ENCODE peak calls at places on chromosome 14, in ten cellular contexts. One of them, this sample, is unnamed.

GRCh38 chr14:59215353-59215752 is 26.9 kb downstream of the DAAM1 start:
- DNase-seq in stimulated activated CD8-positive, alpha-beta memory T cell treated with anti-CD3 and anti-CD28 coated beads, Interleukin-7, amount 100 ng/mL, for 1 hour: no peak
- DNase-seq in upper lobe of right lung: peak
- DNase-seq in ELF-1: no peak
- DNase-seq in B cell: no peak
- DNase-seq in left colon: peak
- DNase-seq in stimulated activated CD4-positive, alpha-beta T cell treated with anti-CD3 and anti-CD28 coated beads, Interleukin-12 subunit alpha, Interleukin-12 subunit beta, amount 100 ng/mL, for 48 hours: no peak
- DNase-seq in lower lobe of right lung: peak
- DNase-seq in Calu3: no peak
- DNase-seq in adipocyte: no peak
- DNase-seq in this sample: peak

GRCh38 chr14:99035712-99036593 is 236.0 kb downstream of the BCL11B start:
- DNase-seq in upper lobe of right lung: peak
- DNase-seq in ELF-1: peak
- DNase-seq in stimulated activated CD4-positive, alpha-beta T cell treated with anti-CD3 and anti-CD28 coated beads, Interleukin-12 subunit alpha, Interleukin-12 subunit beta, amount 100 ng/mL, for 48 hours: no peak
- DNase-seq in stimulated activated CD8-positive, alpha-beta memory T cell treated with anti-CD3 and anti-CD28 coated beads, Interleukin-7, amount 100 ng/mL, for 1 hour: no peak
- DNase-seq in left colon: peak
- DNase-seq in lower lobe of right lung: peak
- DNase-seq in Calu3: peak
- DNase-seq in B cell: no peak
- DNase-seq in adipocyte: peak
- DNase-seq in this sample: peak

GRCh38 chr14:54812661-54813060 is 90.0 kb downstream of the GCH1 start:
- DNase-seq in stimulated activated CD4-positive, alpha-beta T cell treated with anti-CD3 and anti-CD28 coated beads, Interleukin-12 subunit alpha, Interleukin-12 subunit beta, amount 100 ng/mL, for 48 hours: no peak
- DNase-seq in stimulated activated CD8-positive, alpha-beta memory T cell treated with anti-CD3 and anti-CD28 coated beads, Interleukin-7, amount 100 ng/mL, for 1 hour: no peak
- DNase-seq in Calu3: no peak
- DNase-seq in adipocyte: no peak
- DNase-seq in left colon: no peak
- DNase-seq in lower lobe of right lung: no peak
- DNase-seq in ELF-1: no peak
- DNase-seq in B cell: no peak
- DNase-seq in upper lobe of right lung: no peak
- DNase-seq in this sample: no peak

GRCh38 chr14:52042371-52043037 is 26.4 kb downstream of the NID2 start:
- DNase-seq in B cell: no peak
- DNase-seq in Calu3: no peak
- DNase-seq in stimulated activated CD4-positive, alpha-beta T cell treated with anti-CD3 and anti-CD28 coated beads, Interleukin-12 subunit alpha, Interleukin-12 subunit beta, amount 100 ng/mL, for 48 hours: no peak
- DNase-seq in ELF-1: no peak
- DNase-seq in lower lobe of right lung: no peak
- DNase-seq in upper lobe of right lung: no peak
- DNase-seq in adipocyte: no peak
- DNase-seq in stimulated activated CD8-positive, alpha-beta memory T cell treated with anti-CD3 and anti-CD28 coated beads, Interleukin-7, amount 100 ng/mL, for 1 hour: no peak
- DNase-seq in left colon: no peak
- DNase-seq in this sample: no peak

GRCh38 chr14:69574954-69575295 is 254 bp upstream of the CCDC177 start:
- DNase-seq in ELF-1: no peak
- DNase-seq in lower lobe of right lung: no peak
- DNase-seq in left colon: no peak
- DNase-seq in stimulated activated CD8-positive, alpha-beta memory T cell treated with anti-CD3 and anti-CD28 coated beads, Interleukin-7, amount 100 ng/mL, for 1 hour: no peak
- DNase-seq in stimulated activated CD4-positive, alpha-beta T cell treated with anti-CD3 and anti-CD28 coated beads, Interleukin-12 subunit alpha, Interleukin-12 subunit beta, amount 100 ng/mL, for 48 hours: no peak
- DNase-seq in adipocyte: no peak
- DNase-seq in Calu3: no peak
- DNase-seq in upper lobe of right lung: no peak
- DNase-seq in B cell: no peak
- DNase-seq in this sample: no peak

GRCh38 chr14:56592746-56593544 is 13.3 kb downstream of the TMEM260 start:
- DNase-seq in Calu3: no peak
- DNase-seq in left colon: no peak
- DNase-seq in stimulated activated CD4-positive, alpha-beta T cell treated with anti-CD3 and anti-CD28 coated beads, Interleukin-12 subunit alpha, Interleukin-12 subunit beta, amount 100 ng/mL, for 48 hours: no peak
- DNase-seq in ELF-1: no peak
- DNase-seq in upper lobe of right lung: no peak
- DNase-seq in B cell: no peak
- DNase-seq in adipocyte: no peak
- DNase-seq in lower lobe of right lung: no peak
- DNase-seq in stimulated activated CD8-positive, alpha-beta memory T cell treated with anti-CD3 and anti-CD28 coated beads, Interleukin-7, amount 100 ng/mL, for 1 hour: no peak
- DNase-seq in this sample: no peak

GRCh38 chr14:71355324-71356201 is 448.3 kb downstream of the PCNX1 start:
- DNase-seq in stimulated activated CD8-positive, alpha-beta memory T cell treated with anti-CD3 and anti-CD28 coated beads, Interleukin-7, amount 100 ng/mL, for 1 hour: no peak
- DNase-seq in lower lobe of right lung: no peak
- DNase-seq in upper lobe of right lung: no peak
- DNase-seq in B cell: peak
- DNase-seq in ELF-1: no peak
- DNase-seq in adipocyte: peak
- DNase-seq in stimulated activated CD4-positive, alpha-beta T cell treated with anti-CD3 and anti-CD28 coated beads, Interleukin-12 subunit alpha, Interleukin-12 subunit beta, amount 100 ng/mL, for 48 hours: no peak
- DNase-seq in left colon: no peak
- DNase-seq in Calu3: no peak
- DNase-seq in this sample: peak

GRCh38 chr14:57760891-57761290 is 105.0 kb downstream of the SLC35F4 start:
- DNase-seq in stimulated activated CD8-positive, alpha-beta memory T cell treated with anti-CD3 and anti-CD28 coated beads, Interleukin-7, amount 100 ng/mL, for 1 hour: no peak
- DNase-seq in adipocyte: no peak
- DNase-seq in left colon: no peak
- DNase-seq in ELF-1: no peak
- DNase-seq in B cell: no peak
- DNase-seq in upper lobe of right lung: no peak
- DNase-seq in Calu3: no peak
- DNase-seq in stimulated activated CD4-positive, alpha-beta T cell treated with anti-CD3 and anti-CD28 coated beads, Interleukin-12 subunit alpha, Interleukin-12 subunit beta, amount 100 ng/mL, for 48 hours: no peak
- DNase-seq in lower lobe of right lung: no peak
- DNase-seq in this sample: no peak

GRCh38 chr14:106564058-106564643 is 1037.8 kb downstream of the TMEM121 start:
- DNase-seq in left colon: peak
- DNase-seq in ELF-1: peak
- DNase-seq in Calu3: peak
- DNase-seq in upper lobe of right lung: peak
- DNase-seq in stimulated activated CD8-positive, alpha-beta memory T cell treated with anti-CD3 and anti-CD28 coated beads, Interleukin-7, amount 100 ng/mL, for 1 hour: peak
- DNase-seq in lower lobe of right lung: peak
- DNase-seq in adipocyte: no peak
- DNase-seq in B cell: peak
- DNase-seq in stimulated activated CD4-positive, alpha-beta T cell treated with anti-CD3 and anti-CD28 coated beads, Interleukin-12 subunit alpha, Interleukin-12 subunit beta, amount 100 ng/mL, for 48 hours: peak
- DNase-seq in this sample: no peak

GRCh38 chr14:103716091-103716801 is 636 bp downstream of the ZFYVE21 start:
- DNase-seq in upper lobe of right lung: peak
- DNase-seq in adipocyte: peak
- DNase-seq in ELF-1: no peak
- DNase-seq in lower lobe of right lung: peak
- DNase-seq in stimulated activated CD8-positive, alpha-beta memory T cell treated with anti-CD3 and anti-CD28 coated beads, Interleukin-7, amount 100 ng/mL, for 1 hour: no peak
- DNase-seq in stimulated activated CD4-positive, alpha-beta T cell treated with anti-CD3 and anti-CD28 coated beads, Interleukin-12 subunit alpha, Interleukin-12 subunit beta, amount 100 ng/mL, for 48 hours: no peak
- DNase-seq in B cell: no peak
- DNase-seq in left colon: peak
- DNase-seq in Calu3: peak
- DNase-seq in this sample: no peak

GRCh38 chr14:88013750-88014349 is 8.9 kb downstream of the GPR65 start:
- DNase-seq in upper lobe of right lung: peak
- DNase-seq in Calu3: peak
- DNase-seq in stimulated activated CD4-positive, alpha-beta T cell treated with anti-CD3 and anti-CD28 coated beads, Interleukin-12 subunit alpha, Interleukin-12 subunit beta, amount 100 ng/mL, for 48 hours: no peak
- DNase-seq in adipocyte: peak
- DNase-seq in stimulated activated CD8-positive, alpha-beta memory T cell treated with anti-CD3 and anti-CD28 coated beads, Interleukin-7, amount 100 ng/mL, for 1 hour: no peak
- DNase-seq in ELF-1: peak
- DNase-seq in left colon: peak
- DNase-seq in B cell: peak
- DNase-seq in lower lobe of right lung: peak
- DNase-seq in this sample: peak

GRCh38 chr14:99259327-99259726 is 12.7 kb downstream of the BCL11B start:
- DNase-seq in stimulated activated CD4-positive, alpha-beta T cell treated with anti-CD3 and anti-CD28 coated beads, Interleukin-12 subunit alpha, Interleukin-12 subunit beta, amount 100 ng/mL, for 48 hours: no peak
- DNase-seq in upper lobe of right lung: no peak
- DNase-seq in lower lobe of right lung: no peak
- DNase-seq in stimulated activated CD8-positive, alpha-beta memory T cell treated with anti-CD3 and anti-CD28 coated beads, Interleukin-7, amount 100 ng/mL, for 1 hour: no peak
- DNase-seq in B cell: no peak
- DNase-seq in left colon: no peak
- DNase-seq in ELF-1: no peak
- DNase-seq in Calu3: no peak
- DNase-seq in adipocyte: no peak
- DNase-seq in this sample: no peak

GRCh38 chr14:58460772-58461171 is 33.3 kb downstream of the KIAA0586 start:
- DNase-seq in lower lobe of right lung: no peak
- DNase-seq in stimulated activated CD4-positive, alpha-beta T cell treated with anti-CD3 and anti-CD28 coated beads, Interleukin-12 subunit alpha, Interleukin-12 subunit beta, amount 100 ng/mL, for 48 hours: no peak
- DNase-seq in ELF-1: no peak
- DNase-seq in adipocyte: no peak
- DNase-seq in B cell: no peak
- DNase-seq in stimulated activated CD8-positive, alpha-beta memory T cell treated with anti-CD3 and anti-CD28 coated beads, Interleukin-7, amount 100 ng/mL, for 1 hour: no peak
- DNase-seq in Calu3: no peak
- DNase-seq in left colon: no peak
- DNase-seq in upper lobe of right lung: no peak
- DNase-seq in this sample: no peak

GRCh38 chr14:102568115-102568614 is 24.3 kb upstream of the RCOR1 start:
- DNase-seq in left colon: peak
- DNase-seq in ELF-1: peak
- DNase-seq in Calu3: peak
- DNase-seq in B cell: no peak
- DNase-seq in adipocyte: no peak
- DNase-seq in stimulated activated CD4-positive, alpha-beta T cell treated with anti-CD3 and anti-CD28 coated beads, Interleukin-12 subunit alpha, Interleukin-12 subunit beta, amount 100 ng/mL, for 48 hours: peak
- DNase-seq in upper lobe of right lung: no peak
- DNase-seq in lower lobe of right lung: no peak
- DNase-seq in stimulated activated CD8-positive, alpha-beta memory T cell treated with anti-CD3 and anti-CD28 coated beads, Interleukin-7, amount 100 ng/mL, for 1 hour: peak
- DNase-seq in this sample: no peak

GRCh38 chr14:56886471-56887062 is 76.3 kb upstream of the OTX2 start:
- DNase-seq in adipocyte: no peak
- DNase-seq in ELF-1: no peak
- DNase-seq in upper lobe of right lung: no peak
- DNase-seq in left colon: no peak
- DNase-seq in B cell: no peak
- DNase-seq in Calu3: no peak
- DNase-seq in stimulated activated CD4-positive, alpha-beta T cell treated with anti-CD3 and anti-CD28 coated beads, Interleukin-12 subunit alpha, Interleukin-12 subunit beta, amount 100 ng/mL, for 48 hours: no peak
- DNase-seq in lower lobe of right lung: no peak
- DNase-seq in stimulated activated CD8-positive, alpha-beta memory T cell treated with anti-CD3 and anti-CD28 coated beads, Interleukin-7, amount 100 ng/mL, for 1 hour: no peak
- DNase-seq in this sample: no peak

GRCh38 chr14:99666533-99666932 is 17.6 kb upstream of the CYP46A1 start:
- DNase-seq in Calu3: no peak
- DNase-seq in stimulated activated CD8-positive, alpha-beta memory T cell treated with anti-CD3 and anti-CD28 coated beads, Interleukin-7, amount 100 ng/mL, for 1 hour: no peak
- DNase-seq in ELF-1: no peak
- DNase-seq in B cell: no peak
- DNase-seq in adipocyte: no peak
- DNase-seq in left colon: no peak
- DNase-seq in lower lobe of right lung: no peak
- DNase-seq in upper lobe of right lung: peak
- DNase-seq in stimulated activated CD4-positive, alpha-beta T cell treated with anti-CD3 and anti-CD28 coated beads, Interleukin-12 subunit alpha, Interleukin-12 subunit beta, amount 100 ng/mL, for 48 hours: no peak
- DNase-seq in this sample: no peak

GRCh38 chr14:74919421-74920165 is 3.5 kb downstream of the RPS6KL1 start:
- DNase-seq in stimulated activated CD4-positive, alpha-beta T cell treated with anti-CD3 and anti-CD28 coated beads, Interleukin-12 subunit alpha, Interleukin-12 subunit beta, amount 100 ng/mL, for 48 hours: no peak
- DNase-seq in adipocyte: peak
- DNase-seq in lower lobe of right lung: no peak
- DNase-seq in left colon: no peak
- DNase-seq in Calu3: no peak
- DNase-seq in upper lobe of right lung: no peak
- DNase-seq in B cell: no peak
- DNase-seq in stimulated activated CD8-positive, alpha-beta memory T cell treated with anti-CD3 and anti-CD28 coated beads, Interleukin-7, amount 100 ng/mL, for 1 hour: no peak
- DNase-seq in ELF-1: no peak
- DNase-seq in this sample: no peak

GRCh38 chr14:103537175-103537990 is 8.4 kb downstream of the TRMT61A start:
- DNase-seq in ELF-1: no peak
- DNase-seq in B cell: no peak
- DNase-seq in lower lobe of right lung: no peak
- DNase-seq in Calu3: no peak
- DNase-seq in left colon: no peak
- DNase-seq in stimulated activated CD4-positive, alpha-beta T cell treated with anti-CD3 and anti-CD28 coated beads, Interleukin-12 subunit alpha, Interleukin-12 subunit beta, amount 100 ng/mL, for 48 hours: no peak
- DNase-seq in adipocyte: no peak
- DNase-seq in upper lobe of right lung: no peak
- DNase-seq in stimulated activated CD8-positive, alpha-beta memory T cell treated with anti-CD3 and anti-CD28 coated beads, Interleukin-7, amount 100 ng/mL, for 1 hour: no peak
- DNase-seq in this sample: no peak

GRCh38 chr14:22226381-22226780 is 362.6 kb downstream of the DAD1 start:
- DNase-seq in adipocyte: no peak
- DNase-seq in ELF-1: no peak
- DNase-seq in B cell: peak
- DNase-seq in stimulated activated CD8-positive, alpha-beta memory T cell treated with anti-CD3 and anti-CD28 coated beads, Interleukin-7, amount 100 ng/mL, for 1 hour: no peak
- DNase-seq in Calu3: peak
- DNase-seq in stimulated activated CD4-positive, alpha-beta T cell treated with anti-CD3 and anti-CD28 coated beads, Interleukin-12 subunit alpha, Interleukin-12 subunit beta, amount 100 ng/mL, for 48 hours: no peak
- DNase-seq in lower lobe of right lung: peak
- DNase-seq in left colon: peak
- DNase-seq in upper lobe of right lung: no peak
- DNase-seq in this sample: no peak

GRCh38 chr14:55249423-55249822 is 21.8 kb upstream of the FBXO34 start:
- DNase-seq in B cell: no peak
- DNase-seq in adipocyte: no peak
- DNase-seq in stimulated activated CD4-positive, alpha-beta T cell treated with anti-CD3 and anti-CD28 coated beads, Interleukin-12 subunit alpha, Interleukin-12 subunit beta, amount 100 ng/mL, for 48 hours: no peak
- DNase-seq in Calu3: no peak
- DNase-seq in stimulated activated CD8-positive, alpha-beta memory T cell treated with anti-CD3 and anti-CD28 coated beads, Interleukin-7, amount 100 ng/mL, for 1 hour: no peak
- DNase-seq in lower lobe of right lung: no peak
- DNase-seq in ELF-1: peak
- DNase-seq in left colon: no peak
- DNase-seq in upper lobe of right lung: no peak
- DNase-seq in this sample: no peak

GRCh38 chr14:46344327-46344937 is 307.1 kb downstream of the RPL10L start:
- DNase-seq in left colon: no peak
- DNase-seq in ELF-1: peak
- DNase-seq in lower lobe of right lung: no peak
- DNase-seq in upper lobe of right lung: no peak
- DNase-seq in Calu3: peak
- DNase-seq in stimulated activated CD4-positive, alpha-beta T cell treated with anti-CD3 and anti-CD28 coated beads, Interleukin-12 subunit alpha, Interleukin-12 subunit beta, amount 100 ng/mL, for 48 hours: no peak
- DNase-seq in B cell: no peak
- DNase-seq in stimulated activated CD8-positive, alpha-beta memory T cell treated with anti-CD3 and anti-CD28 coated beads, Interleukin-7, amount 100 ng/mL, for 1 hour: no peak
- DNase-seq in adipocyte: no peak
- DNase-seq in this sample: no peak

GRCh38 chr14:80792756-80793155 is 148.8 kb downstream of the CEP128 start:
- DNase-seq in Calu3: no peak
- DNase-seq in stimulated activated CD4-positive, alpha-beta T cell treated with anti-CD3 and anti-CD28 coated beads, Interleukin-12 subunit alpha, Interleukin-12 subunit beta, amount 100 ng/mL, for 48 hours: no peak
- DNase-seq in ELF-1: no peak
- DNase-seq in stimulated activated CD8-positive, alpha-beta memory T cell treated with anti-CD3 and anti-CD28 coated beads, Interleukin-7, amount 100 ng/mL, for 1 hour: no peak
- DNase-seq in lower lobe of right lung: no peak
- DNase-seq in adipocyte: no peak
- DNase-seq in upper lobe of right lung: peak
- DNase-seq in B cell: no peak
- DNase-seq in left colon: no peak
- DNase-seq in this sample: no peak

GRCh38 chr14:23430733-23431105 is 4.7 kb downstream of the MYH7 start:
- DNase-seq in Calu3: no peak
- DNase-seq in stimulated activated CD4-positive, alpha-beta T cell treated with anti-CD3 and anti-CD28 coated beads, Interleukin-12 subunit alpha, Interleukin-12 subunit beta, amount 100 ng/mL, for 48 hours: no peak
- DNase-seq in stimulated activated CD8-positive, alpha-beta memory T cell treated with anti-CD3 and anti-CD28 coated beads, Interleukin-7, amount 100 ng/mL, for 1 hour: no peak
- DNase-seq in ELF-1: no peak
- DNase-seq in upper lobe of right lung: peak
- DNase-seq in left colon: no peak
- DNase-seq in lower lobe of right lung: no peak
- DNase-seq in B cell: no peak
- DNase-seq in adipocyte: peak
- DNase-seq in this sample: no peak